ENCODE peak calls at places on chromosomes 16 and 17, in eight cellular contexts. One of them, this sample, is unnamed.

GRCh38 chr16:82852388-82852998 is 225.7 kb downstream of the CDH13 start:
- DNase-seq in left ventricle myocardium inferior: no peak
- DNase-seq in heart right ventricle: no peak
- DNase-seq in heart left ventricle: peak; percentile 23
- DNase-seq in A549: no peak
- DNase-seq in IMR-90: no peak
- DNase-seq in RWPE1: no peak
- DNase-seq in spleen: no peak
- DNase-seq in this sample: no peak

GRCh38 chr17:51764387-51764971 is 394.0 kb downstream of the CA10 start:
- DNase-seq in left ventricle myocardium inferior: no peak
- DNase-seq in heart right ventricle: peak; percentile 32
- DNase-seq in heart left ventricle: no peak
- DNase-seq in A549: peak; percentile 78
- DNase-seq in IMR-90: peak; percentile 45
- DNase-seq in RWPE1: peak; percentile 75
- DNase-seq in spleen: no peak
- DNase-seq in this sample: no peak

GRCh38 chr16:88633684-88634140 is 4.7 kb upstream of the IL17C start:
- DNase-seq in left ventricle myocardium inferior: no peak
- DNase-seq in heart right ventricle: no peak
- DNase-seq in heart left ventricle: no peak
- DNase-seq in A549: peak; percentile 68
- DNase-seq in IMR-90: peak; percentile 13
- DNase-seq in RWPE1: no peak
- DNase-seq in spleen: peak; percentile 91
- DNase-seq in this sample: no peak

GRCh38 chr17:61789872-61790271 is 73.5 kb downstream of the BRIP1 start:
- DNase-seq in left ventricle myocardium inferior: no peak
- DNase-seq in heart right ventricle: no peak
- DNase-seq in heart left ventricle: no peak
- DNase-seq in A549: no peak
- DNase-seq in IMR-90: no peak
- DNase-seq in RWPE1: no peak
- DNase-seq in spleen: no peak
- DNase-seq in this sample: no peak

GRCh38 chr16:5058476-5058875 is 7.3 kb downstream of the C16orf89 start:
- DNase-seq in left ventricle myocardium inferior: no peak
- DNase-seq in heart right ventricle: peak; percentile 59
- DNase-seq in heart left ventricle: peak; percentile 37
- DNase-seq in A549: peak; percentile 49
- DNase-seq in IMR-90: no peak
- DNase-seq in RWPE1: no peak
- DNase-seq in spleen: peak; percentile 70
- DNase-seq in this sample: no peak

GRCh38 chr17:64787921-64788271 is 125.8 kb upstream of the SMURF2 start:
- DNase-seq in left ventricle myocardium inferior: no peak
- DNase-seq in heart right ventricle: no peak
- DNase-seq in heart left ventricle: no peak
- DNase-seq in A549: no peak
- DNase-seq in IMR-90: no peak
- DNase-seq in RWPE1: no peak
- DNase-seq in spleen: no peak
- DNase-seq in this sample: no peak

GRCh38 chr16:31382485-31383161 is 10.5 kb upstream of the ITGAD start:
- DNase-seq in left ventricle myocardium inferior: peak; percentile 63
- DNase-seq in heart right ventricle: peak; percentile 62
- DNase-seq in heart left ventricle: peak; percentile 77
- DNase-seq in A549: peak; percentile 60
- DNase-seq in IMR-90: peak; percentile 40
- DNase-seq in RWPE1: peak; percentile 67
- DNase-seq in spleen: peak; percentile 93
- DNase-seq in this sample: no peak

GRCh38 chr17:58187063-58187462 is 5.5 kb upstream of the EPX start:
- DNase-seq in left ventricle myocardium inferior: no peak
- DNase-seq in heart right ventricle: no peak
- DNase-seq in heart left ventricle: no peak
- DNase-seq in A549: no peak
- DNase-seq in IMR-90: no peak
- DNase-seq in RWPE1: no peak
- DNase-seq in spleen: no peak
- DNase-seq in this sample: no peak

GRCh38 chr16:29231231-29231630 is 175.3 kb downstream of the NPIPB11 start:
- DNase-seq in left ventricle myocardium inferior: no peak
- DNase-seq in heart right ventricle: no peak
- DNase-seq in heart left ventricle: no peak
- DNase-seq in A549: no peak
- DNase-seq in IMR-90: peak; percentile 28
- DNase-seq in RWPE1: no peak
- DNase-seq in spleen: no peak
- DNase-seq in this sample: no peak
- H3K27ac ChIP-seq in left ventricle myocardium inferior: peak overlapping the region; percentile 27
- H3K27ac ChIP-seq in heart right ventricle: no peak overlapping the region
- H3K27ac ChIP-seq in heart left ventricle: peak overlapping the region; percentile 14
- H3K27ac ChIP-seq in A549: no peak overlapping the region
- H3K27ac ChIP-seq in IMR-90: peak overlapping the region; percentile 97
- H3K27ac ChIP-seq in RWPE1: no peak overlapping the region
- H3K27ac ChIP-seq in spleen: no peak overlapping the region
- H3K27ac ChIP-seq in this sample: peak overlapping the region; percentile 60

GRCh38 chr16:85536073-85536410 is 77.1 kb upstream of the GSE1 start:
- DNase-seq in left ventricle myocardium inferior: no peak
- DNase-seq in heart right ventricle: peak; percentile 79
- DNase-seq in heart left ventricle: peak; percentile 59
- DNase-seq in A549: no peak
- DNase-seq in IMR-90: no peak
- DNase-seq in RWPE1: no peak
- DNase-seq in spleen: no peak
- DNase-seq in this sample: no peak

GRCh38 chr16:85536411-85537330 is 76.5 kb upstream of the GSE1 start:
- DNase-seq in left ventricle myocardium inferior: no peak
- DNase-seq in heart right ventricle: no peak
- DNase-seq in heart left ventricle: no peak
- DNase-seq in A549: no peak
- DNase-seq in IMR-90: no peak
- DNase-seq in RWPE1: no peak
- DNase-seq in spleen: no peak
- DNase-seq in this sample: no peak

GRCh38 chr16:85537331-85537788 is 75.8 kb upstream of the GSE1 start:
- DNase-seq in left ventricle myocardium inferior: no peak
- DNase-seq in heart right ventricle: no peak
- DNase-seq in heart left ventricle: no peak
- DNase-seq in A549: no peak
- DNase-seq in IMR-90: no peak
- DNase-seq in RWPE1: no peak
- DNase-seq in spleen: no peak
- DNase-seq in this sample: no peak

GRCh38 chr16:85534536-85535351 is 78.4 kb upstream of the GSE1 start:
- DNase-seq in left ventricle myocardium inferior: no peak
- DNase-seq in heart right ventricle: no peak
- DNase-seq in heart left ventricle: no peak
- DNase-seq in A549: no peak
- DNase-seq in IMR-90: no peak
- DNase-seq in RWPE1: no peak
- DNase-seq in spleen: no peak
- DNase-seq in this sample: no peak

DNA sequence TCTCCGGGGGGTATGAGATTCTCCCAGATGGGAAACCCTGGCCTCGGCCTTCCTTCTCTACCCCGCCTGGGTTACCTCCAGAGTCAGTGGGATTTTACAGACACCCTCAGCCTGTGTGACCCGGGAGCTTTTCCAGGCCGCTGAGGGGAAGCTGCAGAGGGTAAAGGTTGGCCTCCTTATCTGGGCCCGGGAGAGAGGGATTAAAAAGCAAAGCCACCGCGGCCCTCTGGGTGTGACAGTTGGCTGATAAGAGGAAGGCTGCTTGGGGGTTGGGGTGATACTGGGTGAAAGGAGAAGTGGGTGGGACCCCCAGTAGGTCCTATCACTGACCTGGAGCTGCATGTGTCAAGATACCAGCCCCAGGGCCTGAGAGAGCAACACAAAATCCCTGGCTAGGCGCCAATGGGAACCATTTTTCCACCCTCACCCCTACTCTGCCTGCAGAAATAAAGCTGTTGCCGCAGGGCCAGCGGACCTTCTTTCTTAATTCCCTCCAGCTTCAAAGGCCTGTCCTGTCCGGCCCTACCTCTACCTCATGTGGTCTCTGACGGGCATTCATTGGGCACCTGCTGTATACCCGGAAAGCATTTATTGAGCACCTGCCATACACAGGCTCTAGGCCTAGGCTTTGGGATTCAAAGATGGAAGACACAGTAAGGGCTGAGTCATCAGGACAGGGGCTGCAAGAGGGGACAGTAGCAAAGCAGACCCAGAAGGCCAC is 77.6 kb upstream of the GSE1 start:
- DNase-seq in left ventricle myocardium inferior: no peak
- DNase-seq in heart right ventricle: no peak
- DNase-seq in heart left ventricle: no peak
- DNase-seq in A549: no peak
- DNase-seq in IMR-90: no peak
- DNase-seq in RWPE1: no peak
- DNase-seq in spleen: no peak
- DNase-seq in this sample: no peak
- H3K27ac ChIP-seq in left ventricle myocardium inferior: peak overlapping the region; percentile 63
- H3K27ac ChIP-seq in heart right ventricle: peak overlapping the region; percentile 23
- H3K27ac ChIP-seq in heart left ventricle: peak overlapping the region; percentile 78
- H3K27ac ChIP-seq in A549: peak overlapping the region; percentile 7
- H3K27ac ChIP-seq in IMR-90: no peak overlapping the region
- H3K27ac ChIP-seq in RWPE1: no peak overlapping the region
- H3K27ac ChIP-seq in spleen: no peak overlapping the region
- H3K27ac ChIP-seq in this sample: no peak overlapping the region

GRCh38 chr17:68456529-68457167 is 648 bp downstream of the WIPI1 start:
- DNase-seq in left ventricle myocardium inferior: peak; percentile 82
- DNase-seq in heart right ventricle: peak; percentile 78
- DNase-seq in heart left ventricle: peak; percentile 91
- DNase-seq in A549: peak; percentile 84
- DNase-seq in IMR-90: peak; percentile 90
- DNase-seq in RWPE1: peak; percentile 64
- DNase-seq in spleen: peak; percentile 87
- DNase-seq in this sample: peak; percentile 91

GRCh38 chr17:68459030-68459376 is 1.7 kb upstream of the WIPI1 start:
- DNase-seq in left ventricle myocardium inferior: no peak
- DNase-seq in heart right ventricle: no peak
- DNase-seq in heart left ventricle: no peak
- DNase-seq in A549: no peak
- DNase-seq in IMR-90: no peak
- DNase-seq in RWPE1: no peak
- DNase-seq in spleen: no peak
- DNase-seq in this sample: no peak

GRCh38 chr17:68457168-68457538 is at the start of gene WIPI1:
- DNase-seq in left ventricle myocardium inferior: no peak
- DNase-seq in heart right ventricle: peak; percentile 57
- DNase-seq in heart left ventricle: no peak
- DNase-seq in A549: peak; percentile 36
- DNase-seq in IMR-90: no peak
- DNase-seq in RWPE1: no peak
- DNase-seq in spleen: peak; percentile 95
- DNase-seq in this sample: peak; percentile 86

GRCh38 chr17:68458260-68459029 is 1.1 kb upstream of the WIPI1 start:
- DNase-seq in left ventricle myocardium inferior: no peak
- DNase-seq in heart right ventricle: no peak
- DNase-seq in heart left ventricle: no peak
- DNase-seq in A549: no peak
- DNase-seq in IMR-90: no peak
- DNase-seq in RWPE1: no peak
- DNase-seq in spleen: no peak
- DNase-seq in this sample: no peak

DNA sequence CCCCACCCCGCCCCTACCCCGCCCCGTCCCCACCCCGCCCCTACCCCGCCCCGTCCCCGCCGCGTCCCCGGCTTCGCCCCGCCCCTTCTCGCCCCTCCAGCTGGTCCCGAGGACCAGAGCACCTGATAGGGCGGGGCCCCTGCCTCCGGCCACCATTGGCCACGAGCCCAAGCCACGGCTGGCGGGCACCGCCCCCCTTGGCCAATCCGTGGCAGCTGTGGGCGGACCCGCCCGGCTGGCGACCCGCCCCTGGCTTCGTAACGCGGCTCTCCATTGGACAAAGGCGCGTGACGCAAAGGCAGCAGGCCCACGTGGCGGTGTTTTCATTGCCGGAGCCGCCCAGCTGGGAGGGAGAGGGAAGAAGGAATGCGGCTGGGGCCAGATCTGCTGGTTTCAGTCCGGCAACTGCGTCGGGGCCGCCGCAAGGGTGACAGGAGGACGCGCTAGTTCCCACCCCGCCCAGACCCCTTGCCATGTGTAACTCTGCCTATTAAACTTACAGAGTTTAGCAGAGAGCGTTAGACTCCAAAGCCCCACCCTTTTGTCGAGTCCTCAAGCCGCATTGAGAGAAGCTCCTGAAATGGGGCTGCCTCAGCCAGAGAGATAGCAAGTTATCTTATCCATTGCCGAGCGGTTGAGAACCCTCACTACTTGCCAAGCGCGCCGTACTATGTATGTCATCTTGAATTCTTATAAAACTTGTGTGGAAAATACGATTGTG is 403 bp upstream of the WIPI1 start:
- DNase-seq in left ventricle myocardium inferior: peak; percentile 99
- DNase-seq in heart right ventricle: peak; percentile 98
- DNase-seq in heart left ventricle: peak; percentile 99
- DNase-seq in A549: peak; percentile 98
- DNase-seq in IMR-90: peak; percentile 98
- DNase-seq in RWPE1: peak; percentile 97
- DNase-seq in spleen: peak; percentile 100
- DNase-seq in this sample: peak; percentile 99
- H3K27ac ChIP-seq in left ventricle myocardium inferior: peak overlapping the region; percentile 98
- H3K27ac ChIP-seq in heart right ventricle: peak overlapping the region; percentile 88
- H3K27ac ChIP-seq in heart left ventricle: peak overlapping the region; percentile 99
- H3K27ac ChIP-seq in A549: no peak overlapping the region
- H3K27ac ChIP-seq in IMR-90: no peak overlapping the region
- H3K27ac ChIP-seq in RWPE1: peak overlapping the region; percentile 90
- H3K27ac ChIP-seq in spleen: peak overlapping the region; percentile 89
- H3K27ac ChIP-seq in this sample: peak overlapping the region; percentile 95

GRCh38 chr16:69726313-69727060 is at the start of gene NQO1:
- DNase-seq in left ventricle myocardium inferior: peak; percentile 94
- DNase-seq in heart right ventricle: peak; percentile 91
- DNase-seq in heart left ventricle: peak; percentile 94
- DNase-seq in A549: peak; percentile 100
- DNase-seq in IMR-90: peak; percentile 97
- DNase-seq in RWPE1: peak; percentile 96
- DNase-seq in spleen: peak; percentile 99
- DNase-seq in this sample: peak; percentile 96

GRCh38 chr16:69721441-69721957 is 4.9 kb downstream of the NQO1 start:
- DNase-seq in left ventricle myocardium inferior: no peak
- DNase-seq in heart right ventricle: no peak
- DNase-seq in heart left ventricle: no peak
- DNase-seq in A549: no peak
- DNase-seq in IMR-90: no peak
- DNase-seq in RWPE1: no peak
- DNase-seq in spleen: no peak
- DNase-seq in this sample: no peak

GRCh38 chr16:69725480-69726312 is 664 bp downstream of the NQO1 start:
- DNase-seq in left ventricle myocardium inferior: no peak
- DNase-seq in heart right ventricle: no peak
- DNase-seq in heart left ventricle: no peak
- DNase-seq in A549: no peak
- DNase-seq in IMR-90: no peak
- DNase-seq in RWPE1: no peak
- DNase-seq in spleen: peak; percentile 35
- DNase-seq in this sample: no peak

GRCh38 chr16:69724981-69725479 is 1.3 kb downstream of the NQO1 start:
- DNase-seq in left ventricle myocardium inferior: no peak
- DNase-seq in heart right ventricle: no peak
- DNase-seq in heart left ventricle: no peak
- DNase-seq in A549: no peak
- DNase-seq in IMR-90: no peak
- DNase-seq in RWPE1: no peak
- DNase-seq in spleen: peak; percentile 9
- DNase-seq in this sample: no peak

GRCh38 chr16:69724414-69724873 is 1.9 kb downstream of the NQO1 start:
- DNase-seq in left ventricle myocardium inferior: no peak
- DNase-seq in heart right ventricle: no peak
- DNase-seq in heart left ventricle: no peak
- DNase-seq in A549: no peak
- DNase-seq in IMR-90: no peak
- DNase-seq in RWPE1: no peak
- DNase-seq in spleen: peak; percentile 13
- DNase-seq in this sample: peak; percentile 24
- H3K27ac ChIP-seq in left ventricle myocardium inferior: peak overlapping the region; percentile 94
- H3K27ac ChIP-seq in heart right ventricle: no peak overlapping the region
- H3K27ac ChIP-seq in heart left ventricle: peak overlapping the region; percentile 82
- H3K27ac ChIP-seq in A549: peak overlapping the region; percentile 95
- H3K27ac ChIP-seq in IMR-90: no peak overlapping the region
- H3K27ac ChIP-seq in RWPE1: peak overlapping the region; percentile 98
- H3K27ac ChIP-seq in spleen: peak overlapping the region; percentile 81
- H3K27ac ChIP-seq in this sample: no peak overlapping the region